ENCODE peak calls at places on chromosomes 11 and 22, in four cellular contexts. J is H1, Q is K562, P is SK-N-SH. O is an unnamed sample.

GRCh38 chr22:28799125-28799833 is 1.1 kb downstream of the XBP1 start:
- DNase-seq in J (no peak), Q (peak; percentile 54), P (peak; percentile 57), O (no peak)

GRCh38 chr22:20205964-20206708 is 55.3 kb upstream of the CCDC188 start:
- DNase-seq in J (no peak), P (no peak), Q (peak; percentile 99), O (peak; percentile 51)

GRCh38 chr11:126139541-126140091 is 71.8 kb downstream of the RPUSD4 start:
- DNase-seq in Q (no peak), J (no peak), P (no peak), O (no peak)

GRCh38 chr11:114116357-114116756 is 56.8 kb downstream of the ZBTB16 start:
- DNase-seq in Q (no peak), J (no peak), P (no peak), O (no peak)

GRCh38 chr11:128830290-128830813 is 36.7 kb downstream of the KCNJ1 start:
- DNase-seq in J (no peak), P (no peak), Q (no peak), O (no peak)

GRCh38 chr22:17633217-17633997 is 4.9 kb upstream of the ATP6V1E1 start:
- DNase-seq in Q (peak; percentile 82), P (no peak), J (no peak), O (no peak)

GRCh38 chr11:40417627-40418026 is 1041.8 kb downstream of the LRRC4C start:
- DNase-seq in P (no peak), J (no peak), Q (no peak), O (no peak)

GRCh38 chr11:73585834-73586575 is 11.9 kb downstream of the FAM168A start:
- DNase-seq in J (no peak), Q (no peak), P (no peak), O (no peak)

GRCh38 chr22:42769574-42770447 is 49.1 kb upstream of the A4GALT start:
- DNase-seq in Q (peak; percentile 50), P (no peak), J (no peak), O (no peak)

GRCh38 chr11:21625982-21626381 is 566.9 kb upstream of the ANO5 start:
- DNase-seq in J (no peak), P (no peak), Q (no peak), O (no peak)

GRCh38 chr11:64323373-64323772 is 5.5 kb downstream of the PRDX5 start:
- DNase-seq in Q (no peak), P (no peak), J (no peak), O (no peak)

GRCh38 chr22:27996529-27996925 is 77.5 kb upstream of the PITPNB start:
- DNase-seq in J (no peak), P (no peak), Q (no peak), O (no peak)

GRCh38 chr11:119066481-119066880 is 1.1 kb upstream of the VPS11 start:
- DNase-seq in Q (peak; percentile 20), J (no peak), P (no peak), O (no peak)

GRCh38 chr11:62694455-62695167 is 5.3 kb upstream of the LRRN4CL start:
- DNase-seq in Q (peak; percentile 90), J (no peak), P (peak; percentile 81), O (peak; percentile 77)

GRCh38 chr11:115717215-115717584 is 213.0 kb upstream of the CADM1 start:
- DNase-seq in Q (no peak), P (no peak), J (no peak), O (no peak)
- TF ChIP-seq JUND in Q (no peak), P (no peak), J (no peak), O (no peak)

GRCh38 chr11:1152316-1153104 is 5.2 kb upstream of the MUC5AC start:
- DNase-seq in P (peak; percentile 16), J (no peak), Q (no peak), O (no peak)
- TF ChIP-seq JUND in P (no peak), J (no peak), Q (no peak), O (no peak)

GRCh38 chr22:23400286-23400981 is 179.7 kb downstream of the IGLL1 start:
- DNase-seq in J (no peak), P (no peak), Q (no peak), O (no peak)
- TF ChIP-seq JUND in J (no peak), P (no peak), Q (no peak), O (no peak)

GRCh38 chr11:69221086-69221485 is 65.4 kb downstream of the SMIM38 start:
- DNase-seq in J (no peak), P (no peak), Q (no peak), O (no peak)

GRCh38 chr11:69218946-69219720 is 63.4 kb downstream of the SMIM38 start:
- DNase-seq in J (no peak), Q (no peak), P (no peak), O (no peak)

GRCh38 chr11:69217276-69218105 is 61.8 kb downstream of the SMIM38 start:
- DNase-seq in P (peak; percentile 64), J (no peak), Q (no peak), O (no peak)

GRCh38 chr11:69218271-69218682 is 62.5 kb downstream of the SMIM38 start:
- DNase-seq in J (no peak), Q (no peak), P (no peak), O (no peak)

GRCh38 chr11:69220581-69221051 is 64.9 kb downstream of the SMIM38 start:
- DNase-seq in J (no peak), P (no peak), Q (no peak), O (no peak)
- TF ChIP-seq JUND in J (no peak), P (no peak), Q (no peak), O (no peak)

O was measured in T47D.